ENCODE peak calls at places on chromosomes 16 and 17, in eight cellular contexts. One of them, this sample, is unnamed.

GRCh38 chr17:14815079-14815478 is 450.0 kb downstream of the PMP22 start:
- DNase-seq in progenitor cell of endocrine pancreas: no peak
- DNase-seq in T-cell: no peak
- DNase-seq in glutamatergic neuron: no peak
- DNase-seq in SW 1271: no peak
- DNase-seq in NCI-H1930: peak
- DNase-seq in HT1080: no peak
- DNase-seq in stimulated activated CD4-positive, alpha-beta T cell treated with anti-CD3 and anti-CD28 coated beads, Interleukin-12 subunit alpha, Interleukin-12 subunit beta, amount 100 ng/mL, for 24 hours: no peak
- DNase-seq in this sample: no peak

GRCh38 chr17:82217530-82218204 is 5.0 kb upstream of the CCDC57 start:
- DNase-seq in progenitor cell of endocrine pancreas: no peak
- DNase-seq in T-cell: peak
- DNase-seq in glutamatergic neuron: no peak
- DNase-seq in SW 1271: peak
- DNase-seq in NCI-H1930: no peak
- DNase-seq in HT1080: peak
- DNase-seq in stimulated activated CD4-positive, alpha-beta T cell treated with anti-CD3 and anti-CD28 coated beads, Interleukin-12 subunit alpha, Interleukin-12 subunit beta, amount 100 ng/mL, for 24 hours: no peak
- DNase-seq in this sample: peak

GRCh38 chr17:3788200-3788599 is 12.8 kb downstream of the ITGAE start:
- DNase-seq in progenitor cell of endocrine pancreas: no peak
- DNase-seq in T-cell: no peak
- DNase-seq in glutamatergic neuron: no peak
- DNase-seq in SW 1271: no peak
- DNase-seq in NCI-H1930: no peak
- DNase-seq in HT1080: peak
- DNase-seq in stimulated activated CD4-positive, alpha-beta T cell treated with anti-CD3 and anti-CD28 coated beads, Interleukin-12 subunit alpha, Interleukin-12 subunit beta, amount 100 ng/mL, for 24 hours: no peak
- DNase-seq in this sample: no peak

GRCh38 chr17:66885417-66885816 is 50.5 kb downstream of the CACNG5 start:
- DNase-seq in progenitor cell of endocrine pancreas: no peak
- DNase-seq in T-cell: no peak
- DNase-seq in glutamatergic neuron: no peak
- DNase-seq in SW 1271: no peak
- DNase-seq in NCI-H1930: no peak
- DNase-seq in HT1080: no peak
- DNase-seq in stimulated activated CD4-positive, alpha-beta T cell treated with anti-CD3 and anti-CD28 coated beads, Interleukin-12 subunit alpha, Interleukin-12 subunit beta, amount 100 ng/mL, for 24 hours: no peak
- DNase-seq in this sample: no peak

GRCh38 chr17:61381537-61381936 is 18.1 kb upstream of the TBX2 start:
- DNase-seq in progenitor cell of endocrine pancreas: no peak
- DNase-seq in T-cell: no peak
- DNase-seq in glutamatergic neuron: no peak
- DNase-seq in SW 1271: no peak
- DNase-seq in NCI-H1930: no peak
- DNase-seq in HT1080: no peak
- DNase-seq in stimulated activated CD4-positive, alpha-beta T cell treated with anti-CD3 and anti-CD28 coated beads, Interleukin-12 subunit alpha, Interleukin-12 subunit beta, amount 100 ng/mL, for 24 hours: no peak
- DNase-seq in this sample: no peak

GRCh38 chr17:35127751-35128514 is 6.5 kb downstream of the FNDC8 start:
- DNase-seq in progenitor cell of endocrine pancreas: no peak
- DNase-seq in T-cell: no peak
- DNase-seq in glutamatergic neuron: no peak
- DNase-seq in SW 1271: no peak
- DNase-seq in NCI-H1930: no peak
- DNase-seq in HT1080: no peak
- DNase-seq in stimulated activated CD4-positive, alpha-beta T cell treated with anti-CD3 and anti-CD28 coated beads, Interleukin-12 subunit alpha, Interleukin-12 subunit beta, amount 100 ng/mL, for 24 hours: no peak
- DNase-seq in this sample: no peak

GRCh38 chr16:11602321-11602720 is 15.6 kb upstream of the LITAF start:
- DNase-seq in progenitor cell of endocrine pancreas: no peak
- DNase-seq in T-cell: no peak
- DNase-seq in glutamatergic neuron: no peak
- DNase-seq in SW 1271: no peak
- DNase-seq in NCI-H1930: no peak
- DNase-seq in HT1080: no peak
- DNase-seq in stimulated activated CD4-positive, alpha-beta T cell treated with anti-CD3 and anti-CD28 coated beads, Interleukin-12 subunit alpha, Interleukin-12 subunit beta, amount 100 ng/mL, for 24 hours: no peak
- DNase-seq in this sample: no peak

GRCh38 chr17:49939318-49939717 is 29.7 kb upstream of the DLX4 start:
- DNase-seq in progenitor cell of endocrine pancreas: no peak
- DNase-seq in T-cell: peak
- DNase-seq in glutamatergic neuron: no peak
- DNase-seq in SW 1271: no peak
- DNase-seq in NCI-H1930: no peak
- DNase-seq in HT1080: no peak
- DNase-seq in stimulated activated CD4-positive, alpha-beta T cell treated with anti-CD3 and anti-CD28 coated beads, Interleukin-12 subunit alpha, Interleukin-12 subunit beta, amount 100 ng/mL, for 24 hours: no peak
- DNase-seq in this sample: no peak

GRCh38 chr16:19745286-19746018 is 27.4 kb downstream of the IQCK start:
- DNase-seq in progenitor cell of endocrine pancreas: no peak
- DNase-seq in T-cell: no peak
- DNase-seq in glutamatergic neuron: no peak
- DNase-seq in SW 1271: no peak
- DNase-seq in NCI-H1930: no peak
- DNase-seq in HT1080: peak
- DNase-seq in stimulated activated CD4-positive, alpha-beta T cell treated with anti-CD3 and anti-CD28 coated beads, Interleukin-12 subunit alpha, Interleukin-12 subunit beta, amount 100 ng/mL, for 24 hours: no peak
- DNase-seq in this sample: no peak

GRCh38 chr16:787978-788398 is at the start of gene RPUSD1:
- DNase-seq in progenitor cell of endocrine pancreas: peak
- DNase-seq in T-cell: no peak
- DNase-seq in glutamatergic neuron: no peak
- DNase-seq in SW 1271: no peak
- DNase-seq in NCI-H1930: no peak
- DNase-seq in HT1080: no peak
- DNase-seq in stimulated activated CD4-positive, alpha-beta T cell treated with anti-CD3 and anti-CD28 coated beads, Interleukin-12 subunit alpha, Interleukin-12 subunit beta, amount 100 ng/mL, for 24 hours: no peak
- DNase-seq in this sample: no peak

GRCh38 chr17:29037739-29038465 is 5.0 kb upstream of the PIPOX start:
- DNase-seq in progenitor cell of endocrine pancreas: no peak
- DNase-seq in T-cell: no peak
- DNase-seq in glutamatergic neuron: no peak
- DNase-seq in SW 1271: no peak
- DNase-seq in NCI-H1930: no peak
- DNase-seq in HT1080: no peak
- DNase-seq in stimulated activated CD4-positive, alpha-beta T cell treated with anti-CD3 and anti-CD28 coated beads, Interleukin-12 subunit alpha, Interleukin-12 subunit beta, amount 100 ng/mL, for 24 hours: no peak
- DNase-seq in this sample: no peak

GRCh38 chr17:40958086-40958953 is 8.4 kb downstream of the KRT39 start:
- DNase-seq in progenitor cell of endocrine pancreas: no peak
- DNase-seq in T-cell: no peak
- DNase-seq in glutamatergic neuron: no peak
- DNase-seq in SW 1271: no peak
- DNase-seq in NCI-H1930: no peak
- DNase-seq in HT1080: no peak
- DNase-seq in stimulated activated CD4-positive, alpha-beta T cell treated with anti-CD3 and anti-CD28 coated beads, Interleukin-12 subunit alpha, Interleukin-12 subunit beta, amount 100 ng/mL, for 24 hours: no peak
- DNase-seq in this sample: no peak

GRCh38 chr16:80463303-80463702 is 77.5 kb upstream of the DYNLRB2 start:
- DNase-seq in progenitor cell of endocrine pancreas: no peak
- DNase-seq in T-cell: no peak
- DNase-seq in glutamatergic neuron: no peak
- DNase-seq in SW 1271: no peak
- DNase-seq in NCI-H1930: no peak
- DNase-seq in HT1080: no peak
- DNase-seq in stimulated activated CD4-positive, alpha-beta T cell treated with anti-CD3 and anti-CD28 coated beads, Interleukin-12 subunit alpha, Interleukin-12 subunit beta, amount 100 ng/mL, for 24 hours: no peak
- DNase-seq in this sample: no peak

GRCh38 chr17:44218344-44219125 is 940 bp downstream of the UBTF start:
- DNase-seq in progenitor cell of endocrine pancreas: peak
- DNase-seq in T-cell: peak
- DNase-seq in glutamatergic neuron: peak
- DNase-seq in SW 1271: peak
- DNase-seq in NCI-H1930: peak
- DNase-seq in HT1080: peak
- DNase-seq in stimulated activated CD4-positive, alpha-beta T cell treated with anti-CD3 and anti-CD28 coated beads, Interleukin-12 subunit alpha, Interleukin-12 subunit beta, amount 100 ng/mL, for 24 hours: peak
- DNase-seq in this sample: peak

GRCh38 chr17:77510133-77510796 is 369.5 kb downstream of the SEC14L1 start:
- DNase-seq in progenitor cell of endocrine pancreas: no peak
- DNase-seq in T-cell: no peak
- DNase-seq in glutamatergic neuron: no peak
- DNase-seq in SW 1271: no peak
- DNase-seq in NCI-H1930: no peak
- DNase-seq in HT1080: no peak
- DNase-seq in stimulated activated CD4-positive, alpha-beta T cell treated with anti-CD3 and anti-CD28 coated beads, Interleukin-12 subunit alpha, Interleukin-12 subunit beta, amount 100 ng/mL, for 24 hours: no peak
- DNase-seq in this sample: no peak

GRCh38 chr16:15810411-15810810 is 46.4 kb downstream of the MYH11 start:
- DNase-seq in progenitor cell of endocrine pancreas: no peak
- DNase-seq in T-cell: no peak
- DNase-seq in glutamatergic neuron: peak
- DNase-seq in SW 1271: no peak
- DNase-seq in NCI-H1930: no peak
- DNase-seq in HT1080: no peak
- DNase-seq in stimulated activated CD4-positive, alpha-beta T cell treated with anti-CD3 and anti-CD28 coated beads, Interleukin-12 subunit alpha, Interleukin-12 subunit beta, amount 100 ng/mL, for 24 hours: no peak
- DNase-seq in this sample: no peak

GRCh38 chr17:17669081-17669850 is 12.0 kb upstream of the RAI1 start:
- DNase-seq in progenitor cell of endocrine pancreas: peak
- DNase-seq in T-cell: no peak
- DNase-seq in glutamatergic neuron: peak
- DNase-seq in SW 1271: peak
- DNase-seq in NCI-H1930: no peak
- DNase-seq in HT1080: peak
- DNase-seq in stimulated activated CD4-positive, alpha-beta T cell treated with anti-CD3 and anti-CD28 coated beads, Interleukin-12 subunit alpha, Interleukin-12 subunit beta, amount 100 ng/mL, for 24 hours: no peak
- DNase-seq in this sample: no peak

GRCh38 chr16:73878616-73879015 is 418.0 kb upstream of the PSMD7 start:
- DNase-seq in progenitor cell of endocrine pancreas: no peak
- DNase-seq in T-cell: no peak
- DNase-seq in glutamatergic neuron: no peak
- DNase-seq in SW 1271: peak
- DNase-seq in NCI-H1930: peak
- DNase-seq in HT1080: peak
- DNase-seq in stimulated activated CD4-positive, alpha-beta T cell treated with anti-CD3 and anti-CD28 coated beads, Interleukin-12 subunit alpha, Interleukin-12 subunit beta, amount 100 ng/mL, for 24 hours: no peak
- DNase-seq in this sample: no peak

GRCh38 chr16:79932564-79932963 is 332.0 kb upstream of the MAF start:
- DNase-seq in progenitor cell of endocrine pancreas: no peak
- DNase-seq in T-cell: no peak
- DNase-seq in glutamatergic neuron: no peak
- DNase-seq in SW 1271: no peak
- DNase-seq in NCI-H1930: no peak
- DNase-seq in HT1080: peak
- DNase-seq in stimulated activated CD4-positive, alpha-beta T cell treated with anti-CD3 and anti-CD28 coated beads, Interleukin-12 subunit alpha, Interleukin-12 subunit beta, amount 100 ng/mL, for 24 hours: no peak
- DNase-seq in this sample: no peak

GRCh38 chr17:14372905-14373559 is 72.2 kb downstream of the HS3ST3B1 start:
- DNase-seq in progenitor cell of endocrine pancreas: peak
- DNase-seq in T-cell: no peak
- DNase-seq in glutamatergic neuron: no peak
- DNase-seq in SW 1271: no peak
- DNase-seq in NCI-H1930: no peak
- DNase-seq in HT1080: no peak
- DNase-seq in stimulated activated CD4-positive, alpha-beta T cell treated with anti-CD3 and anti-CD28 coated beads, Interleukin-12 subunit alpha, Interleukin-12 subunit beta, amount 100 ng/mL, for 24 hours: no peak
- DNase-seq in this sample: no peak

GRCh38 chr16:85615014-85615851 is 2.1 kb downstream of the GSE1 start:
- DNase-seq in progenitor cell of endocrine pancreas: peak
- DNase-seq in T-cell: peak
- DNase-seq in glutamatergic neuron: peak
- DNase-seq in SW 1271: no peak
- DNase-seq in NCI-H1930: no peak
- DNase-seq in HT1080: no peak
- DNase-seq in stimulated activated CD4-positive, alpha-beta T cell treated with anti-CD3 and anti-CD28 coated beads, Interleukin-12 subunit alpha, Interleukin-12 subunit beta, amount 100 ng/mL, for 24 hours: no peak
- DNase-seq in this sample: peak

GRCh38 chr17:80889897-80890550 is 101.6 kb upstream of the CHMP6 start:
- DNase-seq in progenitor cell of endocrine pancreas: no peak
- DNase-seq in T-cell: no peak
- DNase-seq in glutamatergic neuron: no peak
- DNase-seq in SW 1271: no peak
- DNase-seq in NCI-H1930: no peak
- DNase-seq in HT1080: no peak
- DNase-seq in stimulated activated CD4-positive, alpha-beta T cell treated with anti-CD3 and anti-CD28 coated beads, Interleukin-12 subunit alpha, Interleukin-12 subunit beta, amount 100 ng/mL, for 24 hours: no peak
- DNase-seq in this sample: peak

GRCh38 chr17:43406676-43407645 is 8.2 kb downstream of the ARL4D start:
- DNase-seq in progenitor cell of endocrine pancreas: no peak
- DNase-seq in T-cell: no peak
- DNase-seq in glutamatergic neuron: peak
- DNase-seq in SW 1271: no peak
- DNase-seq in NCI-H1930: no peak
- DNase-seq in HT1080: no peak
- DNase-seq in stimulated activated CD4-positive, alpha-beta T cell treated with anti-CD3 and anti-CD28 coated beads, Interleukin-12 subunit alpha, Interleukin-12 subunit beta, amount 100 ng/mL, for 24 hours: no peak
- DNase-seq in this sample: no peak

GRCh38 chr16:10564591-10564990 is 15.8 kb downstream of the EMP2 start:
- DNase-seq in progenitor cell of endocrine pancreas: no peak
- DNase-seq in T-cell: no peak
- DNase-seq in glutamatergic neuron: no peak
- DNase-seq in SW 1271: no peak
- DNase-seq in NCI-H1930: no peak
- DNase-seq in HT1080: no peak
- DNase-seq in stimulated activated CD4-positive, alpha-beta T cell treated with anti-CD3 and anti-CD28 coated beads, Interleukin-12 subunit alpha, Interleukin-12 subunit beta, amount 100 ng/mL, for 24 hours: no peak
- DNase-seq in this sample: no peak

GRCh38 chr16:4404967-4405696 is 11.3 kb downstream of the CORO7 start:
- DNase-seq in progenitor cell of endocrine pancreas: no peak
- DNase-seq in T-cell: no peak
- DNase-seq in glutamatergic neuron: no peak
- DNase-seq in SW 1271: no peak
- DNase-seq in NCI-H1930: no peak
- DNase-seq in HT1080: no peak
- DNase-seq in stimulated activated CD4-positive, alpha-beta T cell treated with anti-CD3 and anti-CD28 coated beads, Interleukin-12 subunit alpha, Interleukin-12 subunit beta, amount 100 ng/mL, for 24 hours: no peak
- DNase-seq in this sample: peak

GRCh38 chr17:80426671-80427326 is 11.8 kb downstream of the ENDOV start:
- DNase-seq in progenitor cell of endocrine pancreas: peak
- DNase-seq in T-cell: peak
- DNase-seq in glutamatergic neuron: peak
- DNase-seq in SW 1271: peak
- DNase-seq in NCI-H1930: peak
- DNase-seq in HT1080: peak
- DNase-seq in stimulated activated CD4-positive, alpha-beta T cell treated with anti-CD3 and anti-CD28 coated beads, Interleukin-12 subunit alpha, Interleukin-12 subunit beta, amount 100 ng/mL, for 24 hours: peak
- DNase-seq in this sample: peak

GRCh38 chr17:6374271-6374691 is 60.6 kb downstream of the AIPL1 start:
- DNase-seq in progenitor cell of endocrine pancreas: no peak
- DNase-seq in T-cell: no peak
- DNase-seq in glutamatergic neuron: no peak
- DNase-seq in SW 1271: no peak
- DNase-seq in NCI-H1930: no peak
- DNase-seq in HT1080: no peak
- DNase-seq in stimulated activated CD4-positive, alpha-beta T cell treated with anti-CD3 and anti-CD28 coated beads, Interleukin-12 subunit alpha, Interleukin-12 subunit beta, amount 100 ng/mL, for 24 hours: no peak
- DNase-seq in this sample: no peak

GRCh38 chr17:42669705-42670198 is 7.0 kb downstream of the PLEKHH3 start:
- DNase-seq in progenitor cell of endocrine pancreas: no peak
- DNase-seq in T-cell: no peak
- DNase-seq in glutamatergic neuron: no peak
- DNase-seq in SW 1271: no peak
- DNase-seq in NCI-H1930: no peak
- DNase-seq in HT1080: no peak
- DNase-seq in stimulated activated CD4-positive, alpha-beta T cell treated with anti-CD3 and anti-CD28 coated beads, Interleukin-12 subunit alpha, Interleukin-12 subunit beta, amount 100 ng/mL, for 24 hours: no peak
- DNase-seq in this sample: no peak

GRCh38 chr16:47230296-47230695 is 86.6 kb upstream of the NETO2 start:
- DNase-seq in progenitor cell of endocrine pancreas: no peak
- DNase-seq in T-cell: no peak
- DNase-seq in glutamatergic neuron: no peak
- DNase-seq in SW 1271: no peak
- DNase-seq in NCI-H1930: no peak
- DNase-seq in HT1080: no peak
- DNase-seq in stimulated activated CD4-positive, alpha-beta T cell treated with anti-CD3 and anti-CD28 coated beads, Interleukin-12 subunit alpha, Interleukin-12 subunit beta, amount 100 ng/mL, for 24 hours: no peak
- DNase-seq in this sample: no peak

GRCh38 chr16:65195998-65196397 is 74.1 kb upstream of the CDH11 start:
- DNase-seq in progenitor cell of endocrine pancreas: no peak
- DNase-seq in T-cell: no peak
- DNase-seq in glutamatergic neuron: no peak
- DNase-seq in SW 1271: no peak
- DNase-seq in NCI-H1930: no peak
- DNase-seq in HT1080: no peak
- DNase-seq in stimulated activated CD4-positive, alpha-beta T cell treated with anti-CD3 and anti-CD28 coated beads, Interleukin-12 subunit alpha, Interleukin-12 subunit beta, amount 100 ng/mL, for 24 hours: no peak
- DNase-seq in this sample: no peak

GRCh38 chr16:68445458-68445857 is 2.9 kb downstream of the SMPD3 start:
- DNase-seq in progenitor cell of endocrine pancreas: peak
- DNase-seq in T-cell: peak
- DNase-seq in glutamatergic neuron: peak
- DNase-seq in SW 1271: peak
- DNase-seq in NCI-H1930: peak
- DNase-seq in HT1080: peak
- DNase-seq in stimulated activated CD4-positive, alpha-beta T cell treated with anti-CD3 and anti-CD28 coated beads, Interleukin-12 subunit alpha, Interleukin-12 subunit beta, amount 100 ng/mL, for 24 hours: peak
- DNase-seq in this sample: no peak

GRCh38 chr17:61214753-61215152 is 184.9 kb upstream of the TBX2 start:
- DNase-seq in progenitor cell of endocrine pancreas: no peak
- DNase-seq in T-cell: no peak
- DNase-seq in glutamatergic neuron: no peak
- DNase-seq in SW 1271: no peak
- DNase-seq in NCI-H1930: no peak
- DNase-seq in HT1080: no peak
- DNase-seq in stimulated activated CD4-positive, alpha-beta T cell treated with anti-CD3 and anti-CD28 coated beads, Interleukin-12 subunit alpha, Interleukin-12 subunit beta, amount 100 ng/mL, for 24 hours: no peak
- DNase-seq in this sample: no peak

GRCh38 chr16:52309761-52310416 is 237.1 kb downstream of the TOX3 start:
- DNase-seq in progenitor cell of endocrine pancreas: no peak
- DNase-seq in T-cell: no peak
- DNase-seq in glutamatergic neuron: no peak
- DNase-seq in SW 1271: no peak
- DNase-seq in NCI-H1930: no peak
- DNase-seq in HT1080: peak
- DNase-seq in stimulated activated CD4-positive, alpha-beta T cell treated with anti-CD3 and anti-CD28 coated beads, Interleukin-12 subunit alpha, Interleukin-12 subunit beta, amount 100 ng/mL, for 24 hours: no peak
- DNase-seq in this sample: no peak

GRCh38 chr16:1612320-1613111 is at the start of gene CRAMP1:
- DNase-seq in progenitor cell of endocrine pancreas: peak
- DNase-seq in T-cell: no peak
- DNase-seq in glutamatergic neuron: peak
- DNase-seq in SW 1271: no peak
- DNase-seq in NCI-H1930: no peak
- DNase-seq in HT1080: no peak
- DNase-seq in stimulated activated CD4-positive, alpha-beta T cell treated with anti-CD3 and anti-CD28 coated beads, Interleukin-12 subunit alpha, Interleukin-12 subunit beta, amount 100 ng/mL, for 24 hours: no peak
- DNase-seq in this sample: peak

This sample was measured in left ventricle myocardium superior.